ENCODE peak calls at places on chromosomes 16 and 17, in six cellular contexts. One of them, this sample, is unnamed.

GRCh38 chr17:29210879-29211278 is 30.7 kb upstream of the MYO18A start:
- DNase-seq in pancreas: no peak
- DNase-seq in GM23248: peak; percentile 72
- DNase-seq in mucosa of descending colon: no peak
- DNase-seq in upper lobe of right lung: no peak
- DNase-seq in left lung: no peak
- DNase-seq in this sample: no peak

GRCh38 chr16:65312071-65312470 is 190.2 kb upstream of the CDH11 start:
- DNase-seq in pancreas: no peak
- DNase-seq in left lung: no peak
- DNase-seq in upper lobe of right lung: no peak
- DNase-seq in GM23248: peak; percentile 82
- DNase-seq in mucosa of descending colon: no peak
- DNase-seq in this sample: no peak

GRCh38 chr17:74770498-74771318 is 5.4 kb downstream of the NAT9 start:
- DNase-seq in mucosa of descending colon: peak; percentile 79
- DNase-seq in pancreas: peak; percentile 89
- DNase-seq in GM23248: peak; percentile 58
- DNase-seq in left lung: peak; percentile 93
- DNase-seq in upper lobe of right lung: peak; percentile 88
- DNase-seq in this sample: peak; percentile 63

GRCh38 chr17:14747576-14747940 is 446.7 kb downstream of the HS3ST3B1 start:
- DNase-seq in mucosa of descending colon: no peak
- DNase-seq in left lung: no peak
- DNase-seq in upper lobe of right lung: no peak
- DNase-seq in pancreas: no peak
- DNase-seq in GM23248: peak; percentile 79
- DNase-seq in this sample: no peak

GRCh38 chr17:32741381-32741780 is 135.5 kb downstream of the MYO1D start:
- DNase-seq in left lung: no peak
- DNase-seq in mucosa of descending colon: no peak
- DNase-seq in GM23248: peak; percentile 72
- DNase-seq in pancreas: no peak
- DNase-seq in upper lobe of right lung: no peak
- DNase-seq in this sample: no peak

GRCh38 chr17:1847191-1847590 is 17.4 kb downstream of the RPA1 start:
- DNase-seq in pancreas: no peak
- DNase-seq in GM23248: no peak
- DNase-seq in left lung: no peak
- DNase-seq in mucosa of descending colon: no peak
- DNase-seq in upper lobe of right lung: no peak
- DNase-seq in this sample: no peak

GRCh38 chr16:75222271-75222783 is 3.5 kb downstream of the CTRB1 start:
- DNase-seq in left lung: no peak
- DNase-seq in mucosa of descending colon: no peak
- DNase-seq in GM23248: peak; percentile 60
- DNase-seq in pancreas: peak; percentile 77
- DNase-seq in upper lobe of right lung: peak; percentile 80
- DNase-seq in this sample: no peak

GRCh38 chr16:61829631-61830030 is 206.6 kb downstream of the CDH8 start:
- DNase-seq in mucosa of descending colon: no peak
- DNase-seq in upper lobe of right lung: no peak
- DNase-seq in GM23248: no peak
- DNase-seq in pancreas: no peak
- DNase-seq in left lung: no peak
- DNase-seq in this sample: no peak

GRCh38 chr16:17412221-17412620 is 58.5 kb downstream of the XYLT1 start:
- DNase-seq in mucosa of descending colon: no peak
- DNase-seq in upper lobe of right lung: no peak
- DNase-seq in GM23248: peak; percentile 52
- DNase-seq in left lung: no peak
- DNase-seq in pancreas: peak; percentile 26
- DNase-seq in this sample: no peak

GRCh38 chr17:76995352-76996105 is 127.3 kb downstream of the MGAT5B start:
- DNase-seq in mucosa of descending colon: no peak
- DNase-seq in left lung: no peak
- DNase-seq in upper lobe of right lung: no peak
- DNase-seq in GM23248: no peak
- DNase-seq in pancreas: no peak
- DNase-seq in this sample: no peak

GRCh38 chr17:80104321-80104955 is 3.1 kb downstream of the GAA start:
- DNase-seq in mucosa of descending colon: no peak
- DNase-seq in pancreas: no peak
- DNase-seq in upper lobe of right lung: no peak
- DNase-seq in left lung: peak; percentile 79
- DNase-seq in GM23248: no peak
- DNase-seq in this sample: no peak

GRCh38 chr17:45967378-45967777 is 31.7 kb upstream of the STH start:
- DNase-seq in left lung: no peak
- DNase-seq in pancreas: no peak
- DNase-seq in GM23248: no peak
- DNase-seq in upper lobe of right lung: no peak
- DNase-seq in mucosa of descending colon: no peak
- DNase-seq in this sample: no peak

GRCh38 chr16:1048442-1049112 is 24.0 kb upstream of the SSTR5 start:
- DNase-seq in pancreas: peak; percentile 33
- DNase-seq in mucosa of descending colon: no peak
- DNase-seq in left lung: no peak
- DNase-seq in upper lobe of right lung: no peak
- DNase-seq in GM23248: peak; percentile 76
- DNase-seq in this sample: no peak

GRCh38 chr16:16042076-16042475 is 92.7 kb downstream of the ABCC1 start:
- DNase-seq in pancreas: no peak
- DNase-seq in left lung: no peak
- DNase-seq in mucosa of descending colon: no peak
- DNase-seq in upper lobe of right lung: no peak
- DNase-seq in GM23248: peak; percentile 37
- DNase-seq in this sample: no peak

GRCh38 chr17:59617141-59617757 is 2.4 kb upstream of the CLTC start:
- DNase-seq in pancreas: no peak
- DNase-seq in GM23248: no peak
- DNase-seq in left lung: no peak
- DNase-seq in mucosa of descending colon: no peak
- DNase-seq in upper lobe of right lung: no peak
- DNase-seq in this sample: no peak

GRCh38 chr16:70770968-70771552 is 29.9 kb downstream of the VAC14 start:
- DNase-seq in left lung: peak; percentile 79
- DNase-seq in pancreas: peak; percentile 72
- DNase-seq in mucosa of descending colon: no peak
- DNase-seq in GM23248: peak; percentile 66
- DNase-seq in upper lobe of right lung: peak; percentile 75
- DNase-seq in this sample: peak; percentile 44

GRCh38 chr16:57470683-57471082 is 8.2 kb downstream of the POLR2C start:
- DNase-seq in GM23248: no peak
- DNase-seq in pancreas: peak; percentile 78
- DNase-seq in upper lobe of right lung: peak; percentile 85
- DNase-seq in left lung: no peak
- DNase-seq in mucosa of descending colon: peak; percentile 70
- DNase-seq in this sample: no peak

GRCh38 chr17:3511841-3512511 is 36.2 kb downstream of the ASPA start:
- DNase-seq in left lung: no peak
- DNase-seq in upper lobe of right lung: no peak
- DNase-seq in mucosa of descending colon: no peak
- DNase-seq in GM23248: peak; percentile 52
- DNase-seq in pancreas: no peak
- DNase-seq in this sample: no peak

GRCh38 chr17:1005361-1005946 is 8.5 kb downstream of the TIMM22 start:
- DNase-seq in mucosa of descending colon: no peak
- DNase-seq in pancreas: peak; percentile 81
- DNase-seq in GM23248: peak; percentile 38
- DNase-seq in upper lobe of right lung: no peak
- DNase-seq in left lung: no peak
- DNase-seq in this sample: no peak

GRCh38 chr17:76674600-76674999 is 31.0 kb upstream of the ST6GALNAC1 start:
- DNase-seq in upper lobe of right lung: no peak
- DNase-seq in GM23248: no peak
- DNase-seq in mucosa of descending colon: no peak
- DNase-seq in left lung: no peak
- DNase-seq in pancreas: no peak
- DNase-seq in this sample: no peak

GRCh38 chr16:8634991-8635736 is 13.7 kb downstream of the METTL22 start:
- DNase-seq in pancreas: no peak
- DNase-seq in upper lobe of right lung: no peak
- DNase-seq in mucosa of descending colon: no peak
- DNase-seq in GM23248: peak; percentile 58
- DNase-seq in left lung: no peak
- DNase-seq in this sample: no peak

GRCh38 chr16:6897910-6898475 is 434.7 kb upstream of the RBFOX1 start:
- DNase-seq in GM23248: no peak
- DNase-seq in pancreas: no peak
- DNase-seq in left lung: no peak
- DNase-seq in mucosa of descending colon: no peak
- DNase-seq in upper lobe of right lung: no peak
- DNase-seq in this sample: no peak

GRCh38 chr17:61583242-61583641 is 7.8 kb downstream of the NACA2 start:
- DNase-seq in mucosa of descending colon: no peak
- DNase-seq in GM23248: peak; percentile 79
- DNase-seq in upper lobe of right lung: no peak
- DNase-seq in left lung: no peak
- DNase-seq in pancreas: no peak
- DNase-seq in this sample: no peak

GRCh38 chr16:52309761-52310416 is 237.1 kb downstream of the TOX3 start:
- DNase-seq in mucosa of descending colon: no peak
- DNase-seq in left lung: no peak
- DNase-seq in upper lobe of right lung: no peak
- DNase-seq in pancreas: no peak
- DNase-seq in GM23248: no peak
- DNase-seq in this sample: no peak

GRCh38 chr17:58822148-58823050 is 66.7 kb downstream of the PPM1E start:
- DNase-seq in GM23248: peak; percentile 5
- DNase-seq in left lung: no peak
- DNase-seq in upper lobe of right lung: no peak
- DNase-seq in pancreas: no peak
- DNase-seq in mucosa of descending colon: no peak
- DNase-seq in this sample: no peak

GRCh38 chr17:55717898-55718735 is 4.5 kb downstream of the TMEM100 start:
- DNase-seq in mucosa of descending colon: no peak
- DNase-seq in left lung: peak; percentile 69
- DNase-seq in upper lobe of right lung: peak; percentile 69
- DNase-seq in pancreas: peak; percentile 72
- DNase-seq in GM23248: peak; percentile 78
- DNase-seq in this sample: peak; percentile 19

GRCh38 chr16:4314532-4315184 is 1.2 kb upstream of the GLIS2 start:
- DNase-seq in GM23248: peak; percentile 72
- DNase-seq in mucosa of descending colon: no peak
- DNase-seq in left lung: peak; percentile 84
- DNase-seq in upper lobe of right lung: peak; percentile 76
- DNase-seq in pancreas: peak; percentile 58
- DNase-seq in this sample: no peak

GRCh38 chr17:82107341-82107860 is 9.4 kb upstream of the FASN start:
- DNase-seq in mucosa of descending colon: peak; percentile 52
- DNase-seq in upper lobe of right lung: no peak
- DNase-seq in GM23248: peak; percentile 30
- DNase-seq in pancreas: no peak
- DNase-seq in left lung: no peak
- DNase-seq in this sample: no peak

GRCh38 chr16:87140211-87141200 is 176.7 kb downstream of the C16orf95 start:
- DNase-seq in left lung: peak; percentile 68
- DNase-seq in GM23248: no peak
- DNase-seq in mucosa of descending colon: no peak
- DNase-seq in upper lobe of right lung: peak; percentile 58
- DNase-seq in pancreas: no peak
- DNase-seq in this sample: no peak

DNA sequence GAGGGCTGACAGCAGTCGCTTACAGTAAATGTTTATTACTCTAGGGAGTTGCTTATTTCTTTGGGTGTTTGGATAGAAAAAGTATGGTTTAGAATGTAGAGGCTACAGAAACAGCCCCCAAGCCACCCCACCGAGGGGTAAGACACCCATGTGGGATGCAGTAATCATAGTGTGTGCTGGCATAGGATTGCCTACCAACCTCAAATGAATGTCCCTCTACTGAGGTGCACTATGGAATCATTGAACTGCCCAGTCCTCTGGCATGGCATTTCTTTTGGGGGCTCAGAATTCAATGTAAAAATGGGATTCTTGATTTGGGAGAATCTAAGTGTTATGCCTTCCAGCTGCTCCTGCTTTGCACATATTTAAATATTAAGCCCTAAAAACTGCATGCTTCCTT is 46.8 kb downstream of the ZNF267 start:
- DNase-seq in pancreas: no peak
- DNase-seq in left lung: no peak
- DNase-seq in GM23248: no peak
- DNase-seq in mucosa of descending colon: no peak
- DNase-seq in upper lobe of right lung: no peak
- DNase-seq in this sample: no peak
- H3K9me3 ChIP-seq in pancreas: peaks cover 19% of the 10 kb centered on the region
- H3K9me3 ChIP-seq in left lung: peaks cover 100% of the 10 kb centered on the region
- H3K9me3 ChIP-seq in GM23248: peaks cover 23% of the 10 kb centered on the region
- H3K9me3 ChIP-seq in mucosa of descending colon: peaks cover 81% of the 10 kb centered on the region
- H3K9me3 ChIP-seq in upper lobe of right lung: peaks cover 93% of the 10 kb centered on the region
- H3K9me3 ChIP-seq in this sample: peaks cover 61% of the 10 kb centered on the region

DNA sequence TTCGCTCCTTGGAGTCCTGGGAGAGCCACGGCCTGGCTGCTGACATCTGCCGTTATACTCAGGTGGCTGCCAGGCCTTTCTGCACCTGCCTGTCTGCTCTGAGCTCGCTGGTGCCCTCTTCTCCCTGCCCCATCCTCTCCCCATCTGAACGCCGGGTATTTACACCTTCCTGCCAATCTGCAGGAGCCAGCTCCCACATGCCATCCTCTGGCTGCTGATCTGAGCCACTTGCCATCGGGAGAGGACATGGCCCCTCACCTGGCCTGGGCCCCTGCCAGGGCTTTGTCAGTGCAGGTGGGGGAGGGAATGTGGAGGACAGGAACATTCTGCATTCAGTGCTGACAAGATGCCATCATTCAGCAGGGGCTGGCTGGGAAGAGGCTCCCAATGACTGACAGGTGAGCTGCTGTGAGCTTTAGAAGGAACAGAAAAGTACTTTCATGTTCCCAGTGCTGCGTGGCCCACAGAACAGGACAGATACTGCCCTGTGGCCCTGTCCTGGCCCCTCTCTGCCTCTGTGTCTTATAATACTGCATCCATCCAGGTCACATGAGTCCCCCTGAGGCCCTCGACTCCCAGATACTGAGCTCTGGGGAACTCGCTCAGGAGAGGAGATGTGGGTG is 96.3 kb upstream of the ZNF469 start:
- DNase-seq in GM23248: no peak
- DNase-seq in pancreas: no peak
- DNase-seq in left lung: peak; percentile 50
- DNase-seq in upper lobe of right lung: no peak
- DNase-seq in mucosa of descending colon: peak; percentile 22
- DNase-seq in this sample: no peak
- H3K9me3 ChIP-seq in GM23248: no peaks in the 10 kb centered on the region
- H3K9me3 ChIP-seq in pancreas: peaks cover 4% of the 10 kb centered on the region
- H3K9me3 ChIP-seq in left lung: peaks cover 27% of the 10 kb centered on the region
- H3K9me3 ChIP-seq in upper lobe of right lung: peaks cover 11% of the 10 kb centered on the region
- H3K9me3 ChIP-seq in mucosa of descending colon: peaks cover 16% of the 10 kb centered on the region
- H3K9me3 ChIP-seq in this sample: no peaks in the 10 kb centered on the region

GRCh38 chr16:55632259-55632658 is 23.5 kb upstream of the SLC6A2 start:
- DNase-seq in mucosa of descending colon: no peak
- DNase-seq in upper lobe of right lung: no peak
- DNase-seq in GM23248: no peak
- DNase-seq in pancreas: no peak
- DNase-seq in left lung: no peak
- DNase-seq in this sample: no peak
- H3K9me3 ChIP-seq in mucosa of descending colon: no peaks in the 10 kb centered on the region
- H3K9me3 ChIP-seq in upper lobe of right lung: no peaks in the 10 kb centered on the region
- H3K9me3 ChIP-seq in GM23248: no peaks in the 10 kb centered on the region
- H3K9me3 ChIP-seq in pancreas: no peaks in the 10 kb centered on the region
- H3K9me3 ChIP-seq in left lung: no peaks in the 10 kb centered on the region
- H3K9me3 ChIP-seq in this sample: no peaks in the 10 kb centered on the region

GRCh38 chr16:68564367-68564985 is 25.4 kb downstream of the ZFP90 start:
- DNase-seq in GM23248: peak; percentile 28
- DNase-seq in upper lobe of right lung: no peak
- DNase-seq in left lung: no peak
- DNase-seq in pancreas: no peak
- DNase-seq in mucosa of descending colon: no peak
- DNase-seq in this sample: no peak

GRCh38 chr16:68563631-68564366 is 24.7 kb downstream of the ZFP90 start:
- DNase-seq in GM23248: peak; percentile 7
- DNase-seq in upper lobe of right lung: no peak
- DNase-seq in left lung: no peak
- DNase-seq in mucosa of descending colon: no peak
- DNase-seq in pancreas: no peak
- DNase-seq in this sample: no peak
- H3K9me3 ChIP-seq in GM23248: peaks cover 46% of the 10 kb centered on the region
- H3K9me3 ChIP-seq in upper lobe of right lung: peaks cover 99% of the 10 kb centered on the region
- H3K9me3 ChIP-seq in left lung: peaks cover 100% of the 10 kb centered on the region
- H3K9me3 ChIP-seq in mucosa of descending colon: peaks cover 100% of the 10 kb centered on the region
- H3K9me3 ChIP-seq in pancreas: peaks cover 13% of the 10 kb centered on the region
- H3K9me3 ChIP-seq in this sample: peaks cover 47% of the 10 kb centered on the region

This sample was measured in T-helper 17 cell.